ENCODE peak calls at places on chromosomes 6 and 20, in six cellular contexts. R is brain microvascular endothelial cell, G is HFFc6, O is uterus, Q is B cell, N is endothelial cell. H is an unnamed sample.

GRCh38 chr6:111855775-111856174 is 17.5 kb downstream of the FYN start:
- DNase-seq in O (no peak), Q (no peak), R (no peak), N (no peak), G (no peak), H (no peak)

GRCh38 chr20:43190332-43190953 is 737 bp upstream of the PTPRT start:
- DNase-seq in Q (no peak), G (no peak), O (no peak), R (no peak), N (no peak), H (no peak)

GRCh38 chr20:34825530-34826362 is at the start of gene NCOA6:
- DNase-seq in N (peak), G (peak), O (peak), R (peak), Q (peak), H (peak)

GRCh38 chr6:88982720-88983119 is 19.3 kb upstream of the RNGTT start:
- DNase-seq in R (peak), G (peak), N (no peak), Q (peak), O (peak), H (peak)

GRCh38 chr20:32574296-32575226 is 10.6 kb downstream of the NOL4L start:
- DNase-seq in O (peak), R (peak), Q (no peak), G (peak), N (no peak), H (no peak)

GRCh38 chr20:18019068-18019467 is 38.6 kb downstream of the OVOL2 start:
- DNase-seq in O (no peak), R (peak), N (peak), Q (peak), G (no peak), H (peak)

GRCh38 chr6:12804967-12805645 is 88.5 kb downstream of the PHACTR1 start:
- DNase-seq in G (no peak), R (no peak), N (no peak), Q (no peak), O (no peak), H (no peak)

GRCh38 chr6:157652601-157653363 is 170.3 kb upstream of the SNX9 start:
- DNase-seq in O (no peak), G (no peak), Q (no peak), N (no peak), R (no peak), H (no peak)

GRCh38 chr6:148818939-148819575 is 72.2 kb downstream of the UST start:
- DNase-seq in Q (no peak), O (no peak), G (peak), R (no peak), N (no peak), H (no peak)

GRCh38 chr20:22578221-22579118 is 5.9 kb downstream of the FOXA2 start:
- DNase-seq in G (no peak), Q (no peak), R (no peak), O (no peak), N (peak), H (no peak)

GRCh38 chr6:137496392-137496767 is 2.2 kb upstream of the OLIG3 start:
- DNase-seq in R (no peak), N (no peak), G (no peak), Q (peak), O (no peak), H (no peak)

GRCh38 chr6:89970609-89971337 is 76.5 kb downstream of the GJA10 start:
- DNase-seq in Q (no peak), N (peak), G (peak), R (peak), O (no peak), H (peak)

GRCh38 chr6:121112358-121112757 is 221.9 kb downstream of the TBC1D32 start:
- DNase-seq in Q (no peak), N (no peak), R (no peak), O (no peak), G (no peak), H (no peak)

GRCh38 chr6:90458353-90459224 is 128.3 kb downstream of the MAP3K7 start:
- DNase-seq in Q (no peak), N (no peak), G (no peak), O (no peak), R (no peak), H (peak)

GRCh38 chr6:56655996-56656395 is 13.3 kb upstream of the DST start:
- DNase-seq in R (no peak), N (no peak), O (no peak), Q (no peak), G (no peak), H (no peak)

GRCh38 chr6:56902551-56903464 is 52.1 kb upstream of the BEND6 start:
- DNase-seq in G (peak), R (peak), N (no peak), Q (peak), O (peak), H (peak)

GRCh38 chr6:150293423-150294280 is 75.2 kb upstream of the IYD start:
- DNase-seq in N (no peak), R (peak), O (no peak), G (peak), Q (no peak), H (no peak)

GRCh38 chr6:130467595-130467994 is 101.8 kb downstream of the TMEM200A start:
- DNase-seq in O (no peak), R (no peak), G (no peak), N (no peak), Q (no peak), H (no peak)

GRCh38 chr20:36773123-36773547 is 428 bp downstream of the DSN1 start:
- DNase-seq in O (no peak), N (no peak), R (no peak), G (no peak), Q (no peak), H (no peak)
- TF ChIP-seq CTCF in O (no peak), N (no peak), R (no peak), G (no peak), Q (no peak), H (no peak)

GRCh38 chr6:43355862-43356590 is 13.4 kb downstream of the ZNF318 start:
- DNase-seq in G (peak), Q (peak), N (no peak), R (no peak), O (no peak), H (no peak)
- TF ChIP-seq CTCF in G (peak), Q (no peak), N (no peak), R (peak), O (no peak), H (peak)

GRCh38 chr6:161105408-161105807 is 113.8 kb downstream of the MAP3K4 start:
- DNase-seq in G (no peak), O (no peak), Q (no peak), R (no peak), N (no peak), H (no peak)

GRCh38 chr6:161100072-161100471 is 108.5 kb downstream of the MAP3K4 start:
- DNase-seq in Q (no peak), G (no peak), O (no peak), N (no peak), R (no peak), H (no peak)

GRCh38 chr6:161103475-161103874 is 111.9 kb downstream of the MAP3K4 start:
- DNase-seq in N (no peak), O (no peak), G (no peak), Q (no peak), R (no peak), H (no peak)

GRCh38 chr6:161104966-161105365 is 113.4 kb downstream of the MAP3K4 start:
- DNase-seq in R (no peak), O (no peak), N (no peak), Q (no peak), G (no peak), H (no peak)

GRCh38 chr6:161101517-161101916 is 109.9 kb downstream of the MAP3K4 start:
- DNase-seq in N (peak), R (no peak), G (no peak), Q (no peak), O (no peak), H (no peak)
- TF ChIP-seq CTCF in N (no peak), R (peak), G (peak), Q (peak), O (no peak), H (peak)

DNA sequence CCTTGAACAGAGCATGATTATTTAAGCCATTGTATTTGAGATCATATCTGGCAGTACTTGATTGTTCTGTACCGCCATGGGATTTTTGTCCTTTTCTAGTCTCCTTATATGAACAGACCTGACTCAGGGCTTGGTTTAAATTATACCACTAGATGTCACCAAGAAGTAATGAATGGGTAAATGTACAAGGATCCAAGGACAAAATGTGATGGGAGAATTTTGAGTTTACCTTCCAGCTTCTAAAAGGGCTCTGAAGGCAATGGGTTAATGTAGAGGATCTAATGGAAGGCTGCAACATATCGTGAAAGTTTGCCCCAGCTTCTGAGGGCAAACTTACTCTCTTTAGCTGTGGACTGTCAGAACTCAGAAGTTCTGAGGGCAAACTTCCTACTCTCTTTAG is 12.0 kb downstream of the RNF8 start:
- DNase-seq in Q (no peak), R (no peak), G (peak), O (no peak), N (no peak), H (no peak)
- TF ChIP-seq CTCF in Q (no peak), R (peak), G (peak), O (no peak), N (no peak), H (no peak)

GRCh38 chr6:128005009-128005408 is 104.2 kb upstream of the THEMIS start:
- DNase-seq in Q (no peak), O (no peak), R (no peak), G (no peak), N (no peak), H (no peak)

DNA sequence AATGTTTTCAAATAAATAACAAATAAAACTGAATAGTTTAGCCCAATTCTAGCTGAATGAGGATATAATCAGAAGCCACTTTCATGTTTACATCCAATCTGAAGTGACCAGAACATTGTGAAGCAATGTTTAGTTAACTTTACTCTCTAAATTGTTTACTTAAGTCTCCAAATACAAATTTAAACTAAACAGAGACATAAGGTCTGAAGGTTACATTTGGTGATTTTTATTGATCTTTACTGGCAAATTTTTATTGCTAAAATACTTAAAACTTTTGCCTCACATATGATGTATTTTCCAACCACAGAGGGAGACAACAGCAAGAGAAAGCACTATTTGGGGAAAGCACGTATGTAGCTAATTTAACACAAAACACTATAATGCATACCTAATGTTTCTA is 106.8 kb upstream of the THEMIS start:
- DNase-seq in N (no peak), O (no peak), Q (no peak), R (no peak), G (no peak), H (no peak)
- TF ChIP-seq CTCF in N (no peak), O (no peak), Q (no peak), R (no peak), G (no peak), H (no peak)

H was measured in GM12865.